ENCODE peak calls at places on chromosomes 12 and 14, in eight cellular contexts. Y is GM23248, W is HCT116, I is PC-3, E is fibroblast of lung, G is GM12878, O is PC-9, J is neural progenitor cell. T is an unnamed sample. For H3K4me1, the result is how much of the 10 kb centered on the place peaks cover.

GRCh38 chr14:31703056-31703455 is 141.9 kb downstream of the NUBPL start:
- DNase-seq in E (no peak), Y (peak), O (no peak), W (no peak), J (no peak), I (no peak), G (no peak), T (no peak)

GRCh38 chr14:88242426-88242825 is 80.6 kb downstream of the KCNK10 start:
- DNase-seq in Y (no peak), O (no peak), G (no peak), W (no peak), I (no peak), E (no peak), J (no peak), T (no peak)

GRCh38 chr12:6937481-6938352 is 5.9 kb upstream of the RNU7-1 start:
- DNase-seq in I (peak), G (peak), W (peak), Y (peak), J (peak), O (peak), E (peak), T (peak)

GRCh38 chr12:71731439-71732356 is 23.0 kb upstream of the RAB21 start:
- DNase-seq in W (no peak), E (peak), Y (peak), O (no peak), I (peak), G (no peak), J (peak), T (peak)

GRCh38 chr12:100851637-100852036 is 57.1 kb downstream of the ANO4 start:
- DNase-seq in J (no peak), Y (no peak), W (no peak), I (no peak), E (no peak), O (no peak), G (no peak), T (no peak)

GRCh38 chr12:26431211-26431610 is 235.8 kb downstream of the SSPN start:
- DNase-seq in W (no peak), E (no peak), O (peak), Y (no peak), I (no peak), J (no peak), G (no peak), T (no peak)

GRCh38 chr12:6317693-6318439 is 7.4 kb downstream of the PLEKHG6 start:
- DNase-seq in J (no peak), W (no peak), O (no peak), I (no peak), E (no peak), Y (no peak), G (no peak), T (no peak)

GRCh38 chr12:56221233-56221756 is 427 bp downstream of the RNF41 start:
- DNase-seq in E (peak), W (no peak), I (peak), G (no peak), J (peak), Y (peak), O (no peak), T (peak)

GRCh38 chr14:77024171-77024627 is 4.3 kb downstream of the IRF2BPL start:
- DNase-seq in W (no peak), G (no peak), I (peak), O (no peak), J (peak), Y (peak), E (peak), T (peak)

GRCh38 chr14:64755661-64756265 is 51.5 kb downstream of the PLEKHG3 start:
- DNase-seq in Y (peak), O (peak), E (peak), J (no peak), I (peak), W (no peak), G (no peak), T (peak)

DNA sequence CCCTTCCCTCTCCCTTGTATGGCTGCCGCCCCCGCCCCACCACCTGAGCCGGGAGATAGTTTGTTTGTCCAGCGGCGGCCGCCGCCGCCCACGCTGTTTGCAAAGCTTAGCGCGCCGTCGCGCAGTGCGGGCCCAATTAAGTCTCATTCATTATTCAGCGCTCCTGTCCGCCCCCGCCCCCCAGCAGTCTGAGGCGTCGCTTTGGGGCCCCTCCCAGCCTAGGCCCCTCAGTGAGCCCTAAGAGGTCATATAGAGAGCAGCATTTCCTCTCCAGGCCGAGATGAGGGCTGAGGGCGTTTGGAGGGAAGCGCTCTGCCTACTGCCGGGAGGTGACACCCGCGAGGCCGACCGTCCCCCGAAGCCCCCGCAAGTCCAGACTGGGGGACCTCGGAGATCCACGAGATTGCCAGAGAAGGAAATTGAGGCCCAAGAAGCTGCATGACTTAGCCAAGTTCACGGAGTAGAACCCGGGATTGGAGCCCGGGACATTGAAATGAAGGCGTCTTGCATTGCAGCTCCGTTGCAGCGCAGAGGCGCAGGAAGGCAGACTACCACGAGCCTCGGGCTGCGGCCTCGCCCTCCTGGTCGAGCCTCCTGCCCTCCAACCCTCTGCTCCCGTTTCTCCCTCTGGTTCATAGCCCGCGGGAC is at the start of gene DNAJC22:
- DNase-seq in Y (peak), W (no peak), G (no peak), I (peak), J (peak), E (peak), O (no peak), T (peak)
- TF ChIP-seq EZH2 in Y (no peak), W (no peak), G (no peak), I (no peak), J (peak), E (peak), O (peak), T (peak)

DNA sequence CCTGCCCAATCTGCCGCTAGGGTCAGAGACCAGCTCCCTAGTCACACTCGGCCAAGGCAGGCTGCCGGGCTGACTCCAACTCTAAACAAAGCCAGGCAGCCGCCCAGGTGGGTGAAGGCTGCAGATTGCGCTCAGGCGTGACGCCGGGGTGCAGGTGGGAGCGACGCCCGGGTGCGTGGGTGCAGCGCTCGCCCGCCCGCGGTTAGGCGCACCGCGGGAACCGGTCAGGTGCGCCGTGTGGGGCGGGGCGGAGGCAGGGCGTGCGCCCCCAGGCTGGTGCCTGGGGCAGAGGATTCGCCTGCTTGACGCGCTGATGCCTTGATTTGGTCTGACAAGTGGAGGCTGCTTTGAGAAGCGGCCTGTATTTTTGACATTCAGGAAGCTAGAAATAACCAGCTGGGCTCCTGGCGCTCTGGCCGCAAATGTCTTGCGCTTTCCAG is 126.7 kb upstream of the HIF1A start:
- DNase-seq in E (no peak), I (peak), Y (no peak), J (peak), W (no peak), O (peak), G (peak), T (no peak)
- H3K4me2 ChIP-seq in E (peak), I (peak), Y (no peak), J (peak), W (peak), O (peak), G (peak), T (peak)

GRCh38 chr12:18752947-18753346 is 15.0 kb downstream of the CAPZA3 start:
- DNase-seq in G (no peak), E (no peak), I (no peak), O (no peak), J (peak), W (no peak), Y (no peak), T (no peak)
- H3K4me1 ChIP-seq in G (under half), E (under half), I (under half), O (under half), J (half or more), W (under half), Y (under half), T (under half)

GRCh38 chr12:75979181-75979580 is 52.4 kb downstream of the PHLDA1 start:
- DNase-seq in I (peak), E (peak), Y (peak), G (no peak), O (no peak), W (no peak), J (no peak), T (no peak)
- TF ChIP-seq EZH2 in I (no peak), E (no peak), Y (no peak), G (no peak), O (no peak), W (no peak), J (no peak), T (no peak)

GRCh38 chr12:62911288-62911687 is 23.7 kb downstream of the PPM1H start:
- DNase-seq in G (no peak), O (no peak), J (no peak), I (no peak), E (no peak), Y (no peak), W (no peak), T (no peak)
- H3K4me2 ChIP-seq in G (no peak), O (no peak), J (no peak), I (no peak), E (no peak), Y (no peak), W (no peak), T (no peak)

DNA sequence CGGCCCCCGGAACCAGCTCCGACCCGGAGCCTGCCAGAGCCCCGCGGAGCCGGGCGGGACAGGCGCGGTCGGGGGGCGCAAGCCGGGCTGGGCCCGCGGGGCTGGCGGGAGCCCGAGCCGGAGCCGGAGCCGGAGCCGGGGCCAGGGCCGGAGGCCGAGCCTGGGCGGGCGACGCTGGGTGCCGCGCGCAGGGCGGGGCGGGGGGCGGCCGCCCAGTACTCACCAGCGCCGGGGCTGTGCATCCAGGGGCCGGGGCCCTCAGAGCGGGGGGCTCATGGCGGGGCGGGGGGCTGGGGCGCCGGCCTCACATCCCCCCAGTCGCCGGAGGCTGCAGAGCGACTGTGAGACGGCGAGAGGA is 180 bp downstream of the HDAC7 start:
- DNase-seq in W (no peak), G (no peak), E (no peak), J (no peak), O (no peak), Y (no peak), I (no peak), T (no peak)
- H3K4me1 ChIP-seq in W (half or more), G (under half), E (under half), J (under half), O (half or more), Y (half or more), I (half or more), T (half or more)

DNA sequence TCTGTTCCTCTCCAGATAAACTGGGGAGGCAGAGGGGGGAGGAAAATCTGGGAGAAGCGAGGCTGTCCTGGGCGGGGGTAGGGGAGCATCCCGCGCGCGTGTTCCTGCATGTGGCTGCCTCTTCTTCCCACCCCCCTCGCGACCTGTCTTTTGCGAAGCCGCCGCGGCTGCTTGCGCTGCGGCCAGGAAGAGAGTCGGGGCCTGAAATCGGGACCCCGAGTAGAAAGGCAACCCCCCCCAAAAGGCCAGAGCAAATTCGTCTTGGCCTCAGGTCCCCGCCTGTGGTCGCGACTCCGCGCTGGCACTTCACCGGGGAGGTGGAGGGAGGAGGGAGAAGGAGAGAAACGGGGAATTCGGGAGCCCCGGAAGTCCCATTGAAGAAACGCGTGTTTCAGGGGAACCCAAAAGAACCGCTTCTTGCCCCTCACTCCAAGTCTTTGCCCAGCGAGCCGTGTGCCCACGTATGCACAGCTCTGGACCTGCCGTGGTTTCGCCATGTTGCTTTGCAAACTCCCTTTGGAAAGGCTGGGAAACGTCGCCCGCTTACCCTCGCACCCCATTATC is 916 bp downstream of the CCND2 start:
- DNase-seq in J (peak), O (no peak), G (no peak), W (no peak), Y (peak), I (no peak), E (no peak), T (peak)
- TF ChIP-seq EZH2 in J (no peak), O (no peak), G (no peak), W (no peak), Y (peak), I (peak), E (peak), T (no peak)

DNA sequence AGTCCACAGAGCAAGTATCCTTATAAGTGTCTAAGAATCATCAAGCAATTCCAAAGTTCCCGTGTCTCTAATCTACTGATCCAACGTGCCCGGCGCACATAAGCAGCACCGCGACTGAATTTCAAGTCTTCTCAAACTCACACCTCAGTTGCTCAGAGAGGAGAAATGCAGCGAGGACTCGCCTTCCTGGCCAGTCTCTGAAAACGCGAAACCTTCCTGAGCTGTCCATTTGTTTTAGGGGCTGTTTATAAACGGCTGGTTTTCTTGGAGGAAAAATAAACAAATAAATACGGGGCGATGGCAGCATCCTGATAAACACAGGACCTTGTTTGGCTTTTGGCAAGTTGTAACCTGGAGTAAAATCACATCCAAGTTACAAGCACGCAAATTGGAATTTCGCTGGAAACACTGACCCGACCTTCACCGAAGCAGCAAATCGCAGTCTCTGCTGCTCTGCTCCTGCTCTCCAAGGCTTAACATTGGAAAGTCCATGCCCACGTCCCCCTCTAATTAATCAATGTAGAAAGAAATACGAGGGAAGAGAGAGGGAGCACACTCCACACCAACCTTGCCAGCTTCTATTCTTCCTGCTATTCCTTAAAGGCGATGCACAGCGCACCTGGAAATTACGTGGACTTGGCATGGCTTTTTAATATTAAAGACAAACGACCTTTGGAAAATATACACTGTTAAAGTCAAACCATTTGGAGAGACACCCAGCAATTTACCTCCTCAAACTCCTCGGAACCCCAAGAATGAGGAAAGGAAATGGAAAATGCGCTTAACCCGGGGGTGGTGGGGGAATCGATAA is 248.7 kb downstream of the APAF1 start:
- DNase-seq in W (no peak), J (peak), Y (no peak), G (no peak), E (no peak), I (no peak), O (no peak), T (no peak)
- H3K4me2 ChIP-seq in W (no peak), J (peak), Y (peak), G (no peak), E (no peak), I (no peak), O (no peak), T (peak)

DNA sequence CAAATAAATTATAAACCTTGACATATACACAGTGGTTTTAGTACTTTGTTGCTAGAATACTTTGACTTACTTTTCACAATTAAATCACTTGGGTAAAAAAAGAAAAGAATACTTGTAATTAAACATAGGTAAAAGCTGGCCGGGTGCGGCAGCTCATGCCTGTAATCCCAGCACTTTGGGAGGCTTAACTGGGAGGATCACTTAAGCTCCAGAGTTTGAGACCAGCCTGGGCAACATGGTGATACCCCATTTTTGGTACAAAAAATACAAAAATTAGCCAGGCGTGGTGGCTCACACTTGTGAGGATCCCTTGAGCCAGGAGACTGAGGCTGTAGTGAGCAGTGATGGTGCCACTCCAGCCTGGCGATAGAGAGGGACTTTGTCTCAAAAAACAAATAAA is 7.8 kb downstream of the STX2 start:
- DNase-seq in J (no peak), I (no peak), O (no peak), Y (no peak), W (no peak), G (no peak), E (no peak), T (no peak)
- H3K4me1 ChIP-seq in J (under half), I (under half), O (under half), Y (under half), W (under half), G (under half), E (under half), T (under half)